ENCODE peak calls at places on chromosome 21, in four cellular contexts. G is AG08395; W is CD8-positive, alpha-beta T cell; V is AG08396. D is an unnamed sample.

GRCh38 chr21:29342394-29342957 is 43.8 kb downstream of the BACH1 start:
- DNase-seq in G (peak; percentile 90), W (no peak), V (peak; percentile 80), D (peak; percentile 40)

GRCh38 chr21:15124731-15125130 is 59.9 kb upstream of the NRIP1 start:
- DNase-seq in G (no peak), W (no peak), V (no peak), D (no peak)

GRCh38 chr21:34874689-34875513 is 174.2 kb downstream of the RUNX1 start:
- DNase-seq in G (no peak), W (no peak), V (no peak), D (no peak)

GRCh38 chr21:46325073-46325912 is 1.3 kb downstream of the PCNT start:
- DNase-seq in G (peak; percentile 45), W (peak; percentile 25), V (peak; percentile 63), D (peak; percentile 90)

GRCh38 chr21:33042812-33043211 is 17.1 kb downstream of the OLIG2 start:
- DNase-seq in G (peak; percentile 67), W (no peak), V (peak; percentile 66), D (no peak)

GRCh38 chr21:43361493-43362296 is 65.2 kb downstream of the SIK1 start:
- DNase-seq in G (peak; percentile 56), W (peak; percentile 67), V (peak; percentile 68), D (peak; percentile 44)

GRCh38 chr21:46027855-46028493 is 46.4 kb downstream of the COL6A1 start:
- DNase-seq in G (no peak), W (no peak), V (no peak), D (no peak)

GRCh38 chr21:44916965-44917364 is 3.7 kb downstream of the ITGB2 start:
- DNase-seq in G (no peak), W (no peak), V (no peak), D (no peak)

GRCh38 chr21:46550511-46550941 is 54.4 kb downstream of the S100B start:
- DNase-seq in G (no peak), W (peak; percentile 80), V (no peak), D (peak; percentile 41)

GRCh38 chr21:34835526-34835925 is 166.7 kb downstream of the CLIC6 start:
- DNase-seq in G (peak; percentile 21), W (no peak), V (no peak), D (peak; percentile 72)

GRCh38 chr21:44618504-44618903 is 6.6 kb downstream of the KRTAP10-8 start:
- DNase-seq in G (no peak), W (no peak), V (no peak), D (no peak)

GRCh38 chr21:17270234-17270633 is 242.6 kb upstream of the CXADR start:
- DNase-seq in G (peak; percentile 47), W (no peak), V (peak; percentile 24), D (no peak)

GRCh38 chr21:37927711-37928110 is 11.5 kb upstream of the KCNJ6 start:
- DNase-seq in G (no peak), W (no peak), V (no peak), D (no peak)

GRCh38 chr21:34342476-34342875 is 21.3 kb upstream of the KCNE2 start:
- DNase-seq in G (no peak), W (no peak), V (no peak), D (no peak)

GRCh38 chr21:39020751-39021474 is 162.3 kb downstream of the PSMG1 start:
- DNase-seq in G (peak; percentile 35), W (no peak), V (peak; percentile 87), D (peak; percentile 65)

GRCh38 chr21:38567577-38568360 is 69.5 kb upstream of the ERG start:
- DNase-seq in G (peak; percentile 76), W (no peak), V (peak; percentile 34), D (no peak)

GRCh38 chr21:41562101-41563000 is 54.4 kb upstream of the TMPRSS2 start:
- DNase-seq in G (peak; percentile 72), W (no peak), V (no peak), D (peak; percentile 83)

GRCh38 chr21:37257967-37258877 is 8.9 kb downstream of the VPS26C start:
- DNase-seq in G (peak; percentile 52), W (peak; percentile 78), V (peak; percentile 63), D (peak; percentile 89)

GRCh38 chr21:45138199-45139002 is 64.0 kb downstream of the ADARB1 start:
- DNase-seq in G (peak; percentile 47), W (peak; percentile 79), V (peak; percentile 63), D (peak; percentile 54)

GRCh38 chr21:29371464-29371863 is 72.7 kb downstream of the BACH1 start:
- DNase-seq in G (no peak), W (no peak), V (no peak), D (no peak)

GRCh38 chr21:45104560-45104959 is 30.2 kb downstream of the ADARB1 start:
- DNase-seq in G (no peak), W (no peak), V (no peak), D (peak; percentile 50)

GRCh38 chr21:23455676-23456075 is 2151.6 kb downstream of the MRPL39 start:
- DNase-seq in G (no peak), W (no peak), V (no peak), D (no peak)

GRCh38 chr21:38487906-38488639 is 10.2 kb downstream of the ERG start:
- DNase-seq in G (no peak), W (no peak), V (no peak), D (no peak)

GRCh38 chr21:45491623-45492022 is 50.6 kb downstream of the SLC19A1 start:
- DNase-seq in G (no peak), W (no peak), V (no peak), D (peak; percentile 50)

GRCh38 chr21:31346256-31346821 is 2.3 kb upstream of the TIAM1 start:
- DNase-seq in G (no peak), W (no peak), V (no peak), D (no peak)

GRCh38 chr21:33256019-33256418 is 10.1 kb upstream of the IL10RB start:
- DNase-seq in G (no peak), W (no peak), V (no peak), D (no peak)

GRCh38 chr21:43012596-43012995 is 38.2 kb downstream of the PKNOX1 start:
- DNase-seq in G (peak; percentile 22), W (no peak), V (peak; percentile 59), D (no peak)

GRCh38 chr21:25490742-25491141 is 116.5 kb downstream of the MRPL39 start:
- DNase-seq in G (no peak), W (no peak), V (no peak), D (no peak)